ENCODE peak calls at places on chromosomes 1 and 21, in ten cellular contexts. One of them, this sample, is unnamed.

GRCh38 chr1:26285366-26286063 is 5.6 kb downstream of the SH3BGRL3 start:
- DNase-seq in GM12865: peak
- DNase-seq in ELF-1: peak
- DNase-seq in HTR-8/SVneo: no peak
- DNase-seq in T47D: no peak
- DNase-seq in substantia nigra: no peak
- DNase-seq in stimulated activated CD8-positive, alpha-beta memory T cell treated with anti-CD3 and anti-CD28 coated beads, Interleukin-4, amount 100 ng/mL, for 24 hours: no peak
- DNase-seq in BE2C: peak
- DNase-seq in type B pancreatic cell: no peak
- DNase-seq in stimulated activated CD4-positive, alpha-beta T cell treated with anti-CD3 and anti-CD28 coated beads, Interleukin-4, amount 100 ng/mL, for 1 hour: peak
- DNase-seq in this sample: no peak

GRCh38 chr1:30315185-30315960 is 408.0 kb downstream of the MATN1 start:
- DNase-seq in GM12865: peak
- DNase-seq in ELF-1: no peak
- DNase-seq in HTR-8/SVneo: no peak
- DNase-seq in T47D: no peak
- DNase-seq in substantia nigra: no peak
- DNase-seq in stimulated activated CD8-positive, alpha-beta memory T cell treated with anti-CD3 and anti-CD28 coated beads, Interleukin-4, amount 100 ng/mL, for 24 hours: no peak
- DNase-seq in BE2C: no peak
- DNase-seq in type B pancreatic cell: peak
- DNase-seq in stimulated activated CD4-positive, alpha-beta T cell treated with anti-CD3 and anti-CD28 coated beads, Interleukin-4, amount 100 ng/mL, for 1 hour: no peak
- DNase-seq in this sample: no peak

GRCh38 chr21:46250146-46250725 is 21.7 kb upstream of the LSS start:
- DNase-seq in GM12865: peak
- DNase-seq in ELF-1: no peak
- DNase-seq in HTR-8/SVneo: no peak
- DNase-seq in T47D: no peak
- DNase-seq in substantia nigra: no peak
- DNase-seq in stimulated activated CD8-positive, alpha-beta memory T cell treated with anti-CD3 and anti-CD28 coated beads, Interleukin-4, amount 100 ng/mL, for 24 hours: no peak
- DNase-seq in BE2C: no peak
- DNase-seq in type B pancreatic cell: peak
- DNase-seq in stimulated activated CD4-positive, alpha-beta T cell treated with anti-CD3 and anti-CD28 coated beads, Interleukin-4, amount 100 ng/mL, for 1 hour: no peak
- DNase-seq in this sample: peak

GRCh38 chr21:25735895-25736597 is 1.3 kb downstream of the GABPA start:
- DNase-seq in GM12865: peak
- DNase-seq in ELF-1: no peak
- DNase-seq in HTR-8/SVneo: no peak
- DNase-seq in T47D: no peak
- DNase-seq in substantia nigra: no peak
- DNase-seq in stimulated activated CD8-positive, alpha-beta memory T cell treated with anti-CD3 and anti-CD28 coated beads, Interleukin-4, amount 100 ng/mL, for 24 hours: no peak
- DNase-seq in BE2C: no peak
- DNase-seq in type B pancreatic cell: no peak
- DNase-seq in stimulated activated CD4-positive, alpha-beta T cell treated with anti-CD3 and anti-CD28 coated beads, Interleukin-4, amount 100 ng/mL, for 1 hour: no peak
- DNase-seq in this sample: peak

GRCh38 chr1:201347498-201348210 is 29.8 kb downstream of the TNNT2 start:
- DNase-seq in GM12865: no peak
- DNase-seq in ELF-1: peak
- DNase-seq in HTR-8/SVneo: no peak
- DNase-seq in T47D: no peak
- DNase-seq in substantia nigra: no peak
- DNase-seq in stimulated activated CD8-positive, alpha-beta memory T cell treated with anti-CD3 and anti-CD28 coated beads, Interleukin-4, amount 100 ng/mL, for 24 hours: no peak
- DNase-seq in BE2C: no peak
- DNase-seq in type B pancreatic cell: no peak
- DNase-seq in stimulated activated CD4-positive, alpha-beta T cell treated with anti-CD3 and anti-CD28 coated beads, Interleukin-4, amount 100 ng/mL, for 1 hour: no peak
- DNase-seq in this sample: no peak

GRCh38 chr1:230109871-230110667 is 43.0 kb downstream of the GALNT2 start:
- DNase-seq in GM12865: peak
- DNase-seq in ELF-1: no peak
- DNase-seq in HTR-8/SVneo: no peak
- DNase-seq in T47D: no peak
- DNase-seq in substantia nigra: no peak
- DNase-seq in stimulated activated CD8-positive, alpha-beta memory T cell treated with anti-CD3 and anti-CD28 coated beads, Interleukin-4, amount 100 ng/mL, for 24 hours: peak
- DNase-seq in BE2C: peak
- DNase-seq in type B pancreatic cell: no peak
- DNase-seq in stimulated activated CD4-positive, alpha-beta T cell treated with anti-CD3 and anti-CD28 coated beads, Interleukin-4, amount 100 ng/mL, for 1 hour: peak
- DNase-seq in this sample: no peak

GRCh38 chr1:160365325-160365724 is 1.5 kb upstream of the NHLH1 start:
- DNase-seq in GM12865: no peak
- DNase-seq in ELF-1: no peak
- DNase-seq in HTR-8/SVneo: no peak
- DNase-seq in T47D: no peak
- DNase-seq in substantia nigra: no peak
- DNase-seq in stimulated activated CD8-positive, alpha-beta memory T cell treated with anti-CD3 and anti-CD28 coated beads, Interleukin-4, amount 100 ng/mL, for 24 hours: no peak
- DNase-seq in BE2C: no peak
- DNase-seq in type B pancreatic cell: peak
- DNase-seq in stimulated activated CD4-positive, alpha-beta T cell treated with anti-CD3 and anti-CD28 coated beads, Interleukin-4, amount 100 ng/mL, for 1 hour: no peak
- DNase-seq in this sample: no peak

GRCh38 chr21:42777064-42777756 is 102.1 kb downstream of the WDR4 start:
- DNase-seq in GM12865: peak
- DNase-seq in ELF-1: no peak
- DNase-seq in HTR-8/SVneo: no peak
- DNase-seq in T47D: no peak
- DNase-seq in substantia nigra: no peak
- DNase-seq in stimulated activated CD8-positive, alpha-beta memory T cell treated with anti-CD3 and anti-CD28 coated beads, Interleukin-4, amount 100 ng/mL, for 24 hours: no peak
- DNase-seq in BE2C: no peak
- DNase-seq in type B pancreatic cell: no peak
- DNase-seq in stimulated activated CD4-positive, alpha-beta T cell treated with anti-CD3 and anti-CD28 coated beads, Interleukin-4, amount 100 ng/mL, for 1 hour: no peak
- DNase-seq in this sample: no peak

GRCh38 chr1:6357243-6357929 is 36.2 kb downstream of the ACOT7 start:
- DNase-seq in GM12865: peak
- DNase-seq in ELF-1: peak
- DNase-seq in HTR-8/SVneo: no peak
- DNase-seq in T47D: no peak
- DNase-seq in substantia nigra: no peak
- DNase-seq in stimulated activated CD8-positive, alpha-beta memory T cell treated with anti-CD3 and anti-CD28 coated beads, Interleukin-4, amount 100 ng/mL, for 24 hours: no peak
- DNase-seq in BE2C: no peak
- DNase-seq in type B pancreatic cell: no peak
- DNase-seq in stimulated activated CD4-positive, alpha-beta T cell treated with anti-CD3 and anti-CD28 coated beads, Interleukin-4, amount 100 ng/mL, for 1 hour: no peak
- DNase-seq in this sample: no peak

GRCh38 chr1:53462213-53462612 is 3.0 kb downstream of the DMRTB1 start:
- DNase-seq in GM12865: no peak
- DNase-seq in ELF-1: no peak
- DNase-seq in HTR-8/SVneo: no peak
- DNase-seq in T47D: no peak
- DNase-seq in substantia nigra: no peak
- DNase-seq in stimulated activated CD8-positive, alpha-beta memory T cell treated with anti-CD3 and anti-CD28 coated beads, Interleukin-4, amount 100 ng/mL, for 24 hours: no peak
- DNase-seq in BE2C: no peak
- DNase-seq in type B pancreatic cell: no peak
- DNase-seq in stimulated activated CD4-positive, alpha-beta T cell treated with anti-CD3 and anti-CD28 coated beads, Interleukin-4, amount 100 ng/mL, for 1 hour: no peak
- DNase-seq in this sample: no peak

GRCh38 chr1:223531742-223532341 is 133.7 kb downstream of the CAPN8 start:
- DNase-seq in GM12865: peak
- DNase-seq in ELF-1: peak
- DNase-seq in HTR-8/SVneo: peak
- DNase-seq in T47D: peak
- DNase-seq in substantia nigra: no peak
- DNase-seq in stimulated activated CD8-positive, alpha-beta memory T cell treated with anti-CD3 and anti-CD28 coated beads, Interleukin-4, amount 100 ng/mL, for 24 hours: peak
- DNase-seq in BE2C: peak
- DNase-seq in type B pancreatic cell: no peak
- DNase-seq in stimulated activated CD4-positive, alpha-beta T cell treated with anti-CD3 and anti-CD28 coated beads, Interleukin-4, amount 100 ng/mL, for 1 hour: peak
- DNase-seq in this sample: peak

GRCh38 chr1:84298336-84298687 is 3.2 kb upstream of the SAMD13 start:
- DNase-seq in GM12865: peak
- DNase-seq in ELF-1: peak
- DNase-seq in HTR-8/SVneo: peak
- DNase-seq in T47D: peak
- DNase-seq in substantia nigra: peak
- DNase-seq in stimulated activated CD8-positive, alpha-beta memory T cell treated with anti-CD3 and anti-CD28 coated beads, Interleukin-4, amount 100 ng/mL, for 24 hours: peak
- DNase-seq in BE2C: peak
- DNase-seq in type B pancreatic cell: peak
- DNase-seq in stimulated activated CD4-positive, alpha-beta T cell treated with anti-CD3 and anti-CD28 coated beads, Interleukin-4, amount 100 ng/mL, for 1 hour: peak
- DNase-seq in this sample: peak

GRCh38 chr1:177959793-177960515 is 9.9 kb downstream of the SEC16B start:
- DNase-seq in GM12865: no peak
- DNase-seq in ELF-1: no peak
- DNase-seq in HTR-8/SVneo: peak
- DNase-seq in T47D: peak
- DNase-seq in substantia nigra: no peak
- DNase-seq in stimulated activated CD8-positive, alpha-beta memory T cell treated with anti-CD3 and anti-CD28 coated beads, Interleukin-4, amount 100 ng/mL, for 24 hours: no peak
- DNase-seq in BE2C: no peak
- DNase-seq in type B pancreatic cell: no peak
- DNase-seq in stimulated activated CD4-positive, alpha-beta T cell treated with anti-CD3 and anti-CD28 coated beads, Interleukin-4, amount 100 ng/mL, for 1 hour: no peak
- DNase-seq in this sample: peak